ENCODE peak calls at places on chromosomes 13 and 19, in ten cellular contexts. N, G, Z, R, D, W, B, A, E and C are unnamed samples.

GRCh38 chr19:30070198-30070969 is 128.3 kb downstream of the URI1 start:
- DNase-seq in A (no peak), R (peak), W (no peak), N (no peak), Z (no peak), B (peak), G (peak), E (no peak), D (no peak), C (no peak)

GRCh38 chr13:31588331-31588730 is 151.0 kb upstream of the RXFP2 start:
- DNase-seq in A (no peak), N (no peak), E (no peak), B (no peak), D (no peak), Z (no peak), G (no peak), R (no peak), W (no peak), C (no peak)

GRCh38 chr19:5627395-5627904 is 4.6 kb downstream of the SAFB start:
- DNase-seq in D (peak), G (no peak), B (peak), N (no peak), W (no peak), E (peak), Z (no peak), R (peak), A (no peak), C (no peak)

GRCh38 chr13:74070065-74070464 is 64.1 kb downstream of the KLF12 start:
- DNase-seq in G (no peak), R (no peak), D (no peak), N (no peak), Z (no peak), B (no peak), W (no peak), A (no peak), E (no peak), C (no peak)

GRCh38 chr13:108776650-108777049 is 147.2 kb downstream of the MYO16 start:
- DNase-seq in Z (no peak), R (no peak), N (no peak), W (no peak), E (no peak), B (no peak), D (no peak), A (no peak), G (no peak), C (no peak)

GRCh38 chr13:99218969-99219368 is 18.3 kb downstream of the UBAC2 start:
- DNase-seq in B (no peak), D (no peak), E (no peak), R (no peak), N (no peak), G (no peak), Z (no peak), W (no peak), A (no peak), C (no peak)

GRCh38 chr13:74867460-74867859 is 614.5 kb downstream of the TBC1D4 start:
- DNase-seq in W (no peak), R (no peak), G (no peak), Z (peak), A (peak), B (no peak), N (no peak), E (peak), D (no peak), C (no peak)

GRCh38 chr19:4360641-4361151 is 17.3 kb downstream of the MPND start:
- DNase-seq in N (no peak), D (no peak), G (no peak), E (no peak), W (no peak), A (no peak), B (peak), R (peak), Z (no peak), C (no peak)

GRCh38 chr13:100611678-100612492 is 23.3 kb upstream of the GGACT start:
- DNase-seq in B (no peak), G (no peak), W (no peak), N (no peak), R (no peak), D (no peak), E (no peak), A (no peak), Z (peak), C (peak)

GRCh38 chr19:14603990-14604387 is 21.1 kb downstream of the CLEC17A start:
- DNase-seq in A (no peak), G (no peak), R (no peak), D (peak), E (no peak), N (no peak), W (no peak), B (no peak), Z (no peak), C (no peak)

GRCh38 chr19:18046066-18046718 is 38.2 kb downstream of the ARRDC2 start:
- DNase-seq in E (peak), A (peak), R (no peak), N (peak), G (peak), W (no peak), B (no peak), D (no peak), Z (peak), C (no peak)

GRCh38 chr13:32594339-32594738 is 8.1 kb downstream of the PDS5B start:
- DNase-seq in B (no peak), A (peak), N (no peak), D (no peak), G (no peak), W (no peak), R (no peak), Z (no peak), E (no peak), C (no peak)

GRCh38 chr19:53037101-53038097 is 7.1 kb upstream of the ERVV-2 start:
- DNase-seq in B (peak), R (peak), N (no peak), G (no peak), D (peak), E (peak), Z (peak), A (peak), W (peak), C (no peak)

GRCh38 chr13:21657538-21657937 is 13.3 kb upstream of the FGF9 start:
- DNase-seq in W (no peak), Z (peak), D (no peak), E (peak), R (no peak), N (no peak), A (no peak), B (no peak), G (no peak), C (no peak)

GRCh38 chr13:112966776-112967175 is 2.2 kb upstream of the MCF2L start:
- DNase-seq in D (no peak), Z (no peak), W (no peak), E (no peak), N (no peak), A (no peak), R (no peak), G (no peak), B (no peak), C (no peak)

GRCh38 chr19:14843169-14843568 is 5.6 kb downstream of the OR7A10 start:
- DNase-seq in Z (no peak), R (no peak), B (no peak), E (no peak), W (no peak), N (no peak), D (no peak), G (no peak), A (no peak), C (no peak)

GRCh38 chr13:85174291-85174690 is 624.9 kb downstream of the SLITRK6 start:
- DNase-seq in G (no peak), W (no peak), D (no peak), A (no peak), N (no peak), E (no peak), R (no peak), Z (no peak), B (no peak), C (no peak)

GRCh38 chr19:48190288-48191284 is 20.1 kb downstream of the ZSWIM9 start:
- DNase-seq in E (peak), W (peak), N (peak), B (peak), Z (peak), G (no peak), D (peak), A (peak), R (peak), C (peak)

GRCh38 chr13:33388254-33388998 is 102.9 kb upstream of the STARD13 start:
- DNase-seq in B (no peak), N (peak), Z (peak), A (no peak), G (no peak), R (no peak), E (no peak), W (no peak), D (no peak), C (no peak)

GRCh38 chr19:5247957-5248705 is 92.5 kb downstream of the PTPRS start:
- DNase-seq in D (no peak), R (no peak), Z (no peak), E (no peak), A (no peak), G (no peak), B (no peak), W (no peak), N (no peak), C (no peak)

GRCh38 chr13:75566658-75567057 is 17.1 kb downstream of the UCHL3 start:
- DNase-seq in N (peak), D (no peak), A (peak), W (no peak), G (no peak), Z (peak), R (no peak), B (no peak), E (no peak), C (peak)

GRCh38 chr13:57123660-57124059 is 17.1 kb upstream of the PRR20A start:
- DNase-seq in A (peak), R (no peak), N (no peak), Z (no peak), W (no peak), E (no peak), D (no peak), B (no peak), G (no peak), C (peak)

GRCh38 chr19:5953034-5953589 is 24.8 kb downstream of the RANBP3 start:
- DNase-seq in Z (no peak), R (no peak), G (no peak), W (no peak), N (no peak), B (no peak), A (no peak), D (no peak), E (no peak), C (no peak)

GRCh38 chr19:38667552-38668205 is 20.2 kb downstream of the ACTN4 start:
- DNase-seq in B (no peak), D (no peak), A (no peak), W (no peak), Z (peak), E (no peak), R (no peak), N (no peak), G (no peak), C (peak)

GRCh38 chr19:14369399-14370168 is 11.7 kb upstream of the ADGRE5 start:
- DNase-seq in E (peak), N (no peak), B (no peak), Z (no peak), W (no peak), R (no peak), A (peak), G (no peak), D (peak), C (peak)

GRCh38 chr19:10120538-10121198 is 969 bp upstream of the EIF3G start:
- DNase-seq in N (no peak), G (no peak), A (peak), R (no peak), E (peak), Z (peak), B (no peak), W (no peak), D (no peak), C (peak)

GRCh38 chr13:41133951-41134350 is 1.3 kb upstream of the KBTBD6 start:
- DNase-seq in N (no peak), W (no peak), R (no peak), D (no peak), G (no peak), A (no peak), B (no peak), E (no peak), Z (peak), C (no peak)

DNA sequence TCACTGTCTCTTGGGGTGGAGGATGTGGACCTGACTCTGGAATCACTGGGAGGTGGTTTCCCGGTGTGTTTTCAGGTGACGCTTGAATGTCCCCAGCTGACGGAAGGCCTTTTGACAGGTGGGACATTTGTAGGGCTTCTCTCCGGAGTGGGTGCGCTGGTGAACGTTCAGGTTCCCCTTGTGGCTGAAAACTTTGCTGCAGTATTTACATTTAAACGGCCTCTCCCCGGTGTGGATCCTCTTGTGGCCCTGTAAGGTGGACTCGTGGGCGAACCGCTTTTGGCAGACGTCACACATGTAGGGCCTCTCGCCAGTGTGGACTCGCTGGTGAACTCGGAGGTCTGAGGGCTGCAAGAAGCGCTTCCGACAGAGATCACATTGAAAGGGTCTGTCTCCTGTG is 7.8 kb downstream of the ZSCAN5B start:
- DNase-seq in N (peak), A (no peak), D (no peak), W (no peak), G (no peak), Z (no peak), E (no peak), B (no peak), R (peak), C (no peak)
- TF ChIP-seq CTCF in N (no peak), A (no peak), D (no peak), W (no peak), G (no peak), Z (no peak), E (no peak), B (peak), R (peak), C (no peak)

GRCh38 chr19:7494416-7495098 is 5.7 kb upstream of the PEX11G start:
- DNase-seq in G (no peak), R (no peak), W (no peak), A (peak), E (peak), N (no peak), B (no peak), Z (peak), D (no peak), C (no peak)
- TF ChIP-seq CTCF in G (no peak), R (peak), W (no peak), A (peak), E (peak), N (no peak), B (no peak), Z (no peak), D (no peak), C (peak)

DNA sequence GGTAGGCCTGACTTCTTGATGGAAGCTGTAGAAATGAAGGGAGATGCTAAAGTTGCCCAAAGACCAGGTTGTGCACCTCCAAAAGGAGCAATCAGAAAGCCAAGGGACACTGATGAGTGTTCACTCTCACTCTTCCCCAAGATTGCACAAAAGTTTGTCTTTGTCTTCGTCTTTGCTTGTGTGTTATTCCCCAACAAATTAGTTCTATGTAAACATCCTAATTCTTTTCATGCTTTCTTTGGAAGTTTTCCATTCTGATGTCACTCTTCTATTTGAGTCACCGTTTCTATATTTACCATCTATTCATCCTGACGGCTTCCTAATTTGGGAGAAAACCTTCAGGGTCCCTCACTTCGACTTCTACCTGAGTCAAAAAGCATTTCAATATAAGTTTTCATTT is 3.7 kb upstream of the TMEM272 start:
- DNase-seq in N (no peak), R (no peak), A (peak), B (no peak), Z (peak), D (no peak), W (no peak), E (no peak), G (no peak), C (no peak)
- TF ChIP-seq CTCF in N (no peak), R (no peak), A (no peak), B (no peak), Z (no peak), D (no peak), W (no peak), E (no peak), G (no peak), C (no peak)

GRCh38 chr13:110369400-110369799 is 62.3 kb downstream of the COL4A2 start:
- DNase-seq in A (no peak), B (no peak), R (no peak), W (no peak), D (no peak), N (no peak), E (no peak), G (no peak), Z (no peak), C (no peak)
- TF ChIP-seq CTCF in A (no peak), B (no peak), R (no peak), W (no peak), D (no peak), N (no peak), E (no peak), G (no peak), Z (no peak), C (no peak)

GRCh38 chr13:102799544-102800144 is 725 bp downstream of the BIVM start:
- DNase-seq in E (peak), N (peak), B (peak), D (peak), G (no peak), R (peak), W (peak), A (no peak), Z (no peak), C (no peak)

GRCh38 chr13:102798653-102799543 is at the start of the genes BIVM and POGLUT2:
- DNase-seq in E (peak), G (peak), Z (peak), N (peak), B (peak), R (peak), A (peak), D (peak), W (peak), C (peak)

GRCh38 chr13:102805680-102806079 is 6.8 kb downstream of the BIVM start:
- DNase-seq in W (no peak), E (no peak), D (no peak), B (no peak), N (no peak), R (no peak), Z (no peak), G (no peak), A (no peak), C (no peak)

GRCh38 chr13:102800145-102801041 is 1.5 kb downstream of the BIVM start:
- DNase-seq in E (peak), R (peak), B (peak), D (peak), A (peak), Z (peak), G (peak), N (peak), W (peak), C (peak)
- TF ChIP-seq CTCF in E (peak), R (peak), B (peak), D (peak), A (peak), Z (peak), G (peak), N (peak), W (peak), C (peak)

GRCh38 chr19:1248454-1249297 is at the start of gene MIDN:
- DNase-seq in N (peak), W (peak), A (peak), E (peak), D (peak), G (no peak), Z (peak), R (peak), B (peak), C (no peak)

GRCh38 chr19:1245884-1246816 is 2.2 kb upstream of the MIDN start:
- DNase-seq in B (no peak), Z (no peak), A (no peak), G (no peak), E (no peak), N (no peak), D (no peak), W (no peak), R (peak), C (no peak)

GRCh38 chr19:1249990-1250298 is 1.6 kb downstream of the MIDN start:
- DNase-seq in N (no peak), W (no peak), D (no peak), R (no peak), Z (no peak), G (no peak), E (no peak), B (no peak), A (no peak), C (no peak)

GRCh38 chr19:1249298-1249989 is 1.1 kb downstream of the MIDN start:
- DNase-seq in Z (peak), B (peak), A (peak), R (peak), E (peak), W (peak), N (peak), D (peak), G (no peak), C (peak)

GRCh38 chr19:1247747-1248453 is 483 bp upstream of the MIDN start:
- DNase-seq in R (peak), A (peak), N (peak), D (no peak), G (no peak), Z (peak), B (peak), W (peak), E (peak), C (no peak)
- TF ChIP-seq CTCF in R (peak), A (peak), N (peak), D (peak), G (no peak), Z (no peak), B (peak), W (no peak), E (peak), C (peak)

DNA sequence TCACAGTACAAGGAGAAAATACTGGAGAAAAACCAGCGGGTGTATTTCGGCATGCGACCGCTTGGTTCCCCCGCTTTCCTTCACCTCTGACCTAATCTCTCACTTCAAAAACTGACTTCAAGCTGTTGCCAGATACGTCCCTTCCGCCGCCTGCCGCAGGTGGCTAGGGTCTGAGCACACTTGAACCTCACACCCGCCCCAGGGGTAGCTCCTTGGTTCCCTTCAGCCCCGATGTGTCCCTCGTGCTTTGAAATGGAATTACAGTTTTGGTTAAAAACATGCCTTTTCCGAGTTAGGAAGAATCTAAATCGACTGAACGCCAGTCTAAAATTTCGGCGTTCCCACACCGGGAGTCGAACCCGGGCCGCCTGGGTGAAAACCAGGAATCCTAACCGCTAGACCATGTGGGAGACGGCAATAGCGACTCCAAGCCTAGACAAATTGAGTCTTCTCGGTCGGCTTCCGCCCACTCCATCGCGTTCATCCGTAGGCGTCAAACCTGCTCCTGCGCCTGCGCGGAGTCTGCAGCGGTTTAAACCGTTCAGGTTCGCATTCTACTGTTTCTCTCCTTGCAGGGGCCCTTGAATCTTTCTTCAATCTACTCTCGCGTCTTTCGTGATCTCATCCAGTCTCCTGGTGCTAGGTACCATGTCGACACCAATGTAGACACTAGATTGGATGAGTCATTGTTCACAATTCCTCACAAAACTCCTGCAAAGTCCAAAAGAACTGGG is 71.5 kb downstream of the NUFIP1 start:
- DNase-seq in D (peak), A (peak), B (peak), Z (peak), E (peak), N (peak), R (peak), G (peak), W (peak), C (peak)
- TF ChIP-seq CTCF in D (no peak), A (peak), B (peak), Z (peak), E (peak), N (no peak), R (peak), G (peak), W (peak), C (peak)

DNA sequence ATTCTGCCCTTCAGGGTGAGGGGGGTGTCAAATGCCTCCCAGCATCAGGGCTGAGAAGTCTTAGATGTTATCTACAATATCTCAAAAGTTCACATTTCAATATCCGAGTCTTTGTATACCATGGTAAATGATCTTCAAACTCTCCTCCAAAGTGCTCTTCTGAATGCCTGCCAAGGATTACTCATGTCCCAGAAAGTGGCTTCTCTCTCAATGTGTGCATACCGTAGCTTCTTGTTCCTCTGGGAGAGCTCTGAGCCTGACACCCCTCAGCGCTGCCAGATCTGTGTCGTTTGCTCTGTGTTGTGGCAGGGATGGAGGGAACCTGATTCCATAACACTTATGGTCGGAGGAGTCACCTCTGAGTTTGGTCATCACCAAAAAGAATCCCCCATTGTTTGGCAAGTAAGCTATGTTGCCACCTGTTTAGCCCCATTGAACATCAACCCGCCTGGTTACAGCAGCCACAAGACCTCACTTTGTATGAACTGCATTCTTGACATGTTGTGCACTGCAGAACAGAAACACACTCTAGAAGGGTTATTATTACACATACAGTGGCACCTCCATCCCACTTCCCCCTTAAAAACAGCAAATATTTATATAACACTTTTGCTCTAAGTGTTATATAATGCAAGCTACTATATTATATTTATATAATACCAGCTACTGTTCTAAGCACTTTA is 163.1 kb upstream of the MIR17HG start:
- DNase-seq in B (no peak), R (no peak), N (no peak), A (no peak), Z (no peak), W (no peak), E (no peak), D (no peak), G (no peak), C (no peak)
- TF ChIP-seq CTCF in B (no peak), R (no peak), N (no peak), A (no peak), Z (no peak), W (no peak), E (no peak), D (no peak), G (no peak), C (no peak)